ENCODE peak calls at places on chromosomes 5 and 9, in eight cellular contexts. D is endothelial cell of umbilical vein, W is GM23338, N is HCT116, R is A549, B is H1, F is H9, A is PC-3. J is an unnamed sample.
A peak's percentile ranks its signal among the peaks of the same experiment; 100 is the strongest.

GRCh38 chr9:120386390-120387131 is 193.4 kb downstream of the CDK5RAP2 start:
- DNase-seq in D (peak; percentile 68), W (no peak), N (no peak), R (no peak), B (no peak), F (no peak), A (no peak), J (no peak)

GRCh38 chr9:6640268-6641072 is 5.1 kb downstream of the GLDC start:
- DNase-seq in D (no peak), W (no peak), N (no peak), R (no peak), B (no peak), F (no peak), A (no peak), J (no peak)

GRCh38 chr9:123669355-123669754 is 260.6 kb downstream of the DENND1A start:
- DNase-seq in D (no peak), W (no peak), N (no peak), R (no peak), B (no peak), F (no peak), A (no peak), J (peak; percentile 15)

GRCh38 chr5:140336388-140336787 is 10.0 kb downstream of the HBEGF start:
- DNase-seq in D (no peak), W (no peak), N (no peak), R (no peak), B (no peak), F (no peak), A (no peak), J (no peak)

GRCh38 chr9:134049236-134049635 is 18.6 kb downstream of the BRD3 start:
- DNase-seq in D (no peak), W (no peak), N (no peak), R (no peak), B (no peak), F (no peak), A (no peak), J (no peak)

GRCh38 chr9:37956423-37956820 is 52.5 kb upstream of the SLC25A51 start:
- DNase-seq in D (no peak), W (no peak), N (no peak), R (no peak), B (no peak), F (no peak), A (no peak), J (no peak)

GRCh38 chr5:172361566-172362238 is 78.1 kb upstream of the UBTD2 start:
- DNase-seq in D (peak; percentile 40), W (no peak), N (peak; percentile 48), R (peak; percentile 56), B (no peak), F (no peak), A (peak; percentile 98), J (no peak)

GRCh38 chr9:4195285-4195684 is 104.6 kb downstream of the GLIS3 start:
- DNase-seq in D (no peak), W (no peak), N (no peak), R (no peak), B (no peak), F (no peak), A (no peak), J (no peak)

GRCh38 chr5:21152611-21153010 is 1164.6 kb upstream of the CDH18 start:
- DNase-seq in D (peak; percentile 97), W (no peak), N (no peak), R (peak; percentile 58), B (no peak), F (no peak), A (peak; percentile 100), J (no peak)

GRCh38 chr9:4415281-4415680 is 75.0 kb upstream of the SLC1A1 start:
- DNase-seq in D (no peak), W (no peak), N (no peak), R (no peak), B (no peak), F (no peak), A (no peak), J (no peak)

GRCh38 chr5:128252196-128252595 is 168.6 kb downstream of the SLC12A2 start:
- DNase-seq in D (no peak), W (no peak), N (no peak), R (no peak), B (no peak), F (no peak), A (no peak), J (no peak)

GRCh38 chr5:113061851-113062631 is 85.4 kb downstream of the DCP2 start:
- DNase-seq in D (no peak), W (no peak), N (no peak), R (no peak), B (no peak), F (peak; percentile 1), A (peak; percentile 64), J (no peak)

GRCh38 chr9:136847065-136847826 is 2.0 kb upstream of the PHPT1 start:
- DNase-seq in D (peak; percentile 54), W (peak; percentile 92), N (peak; percentile 63), R (peak; percentile 85), B (peak; percentile 86), F (peak; percentile 93), A (peak; percentile 41), J (peak; percentile 70)

GRCh38 chr9:89720721-89721660 is 116.2 kb downstream of the GADD45G start:
- DNase-seq in D (no peak), W (no peak), N (no peak), R (no peak), B (no peak), F (no peak), A (no peak), J (no peak)

GRCh38 chr9:109451311-109452025 is 46.6 kb downstream of the PTPN3 start:
- DNase-seq in D (no peak), W (peak; percentile 66), N (no peak), R (no peak), B (peak; percentile 57), F (peak; percentile 61), A (peak; percentile 17), J (no peak)
- H3K4me2 ChIP-seq in D (no peak overlapping the region), W (no peak overlapping the region), N (no peak overlapping the region), R (no peak overlapping the region), B (no peak overlapping the region), F (no peak overlapping the region), A (no peak overlapping the region), J (no peak overlapping the region)

DNA sequence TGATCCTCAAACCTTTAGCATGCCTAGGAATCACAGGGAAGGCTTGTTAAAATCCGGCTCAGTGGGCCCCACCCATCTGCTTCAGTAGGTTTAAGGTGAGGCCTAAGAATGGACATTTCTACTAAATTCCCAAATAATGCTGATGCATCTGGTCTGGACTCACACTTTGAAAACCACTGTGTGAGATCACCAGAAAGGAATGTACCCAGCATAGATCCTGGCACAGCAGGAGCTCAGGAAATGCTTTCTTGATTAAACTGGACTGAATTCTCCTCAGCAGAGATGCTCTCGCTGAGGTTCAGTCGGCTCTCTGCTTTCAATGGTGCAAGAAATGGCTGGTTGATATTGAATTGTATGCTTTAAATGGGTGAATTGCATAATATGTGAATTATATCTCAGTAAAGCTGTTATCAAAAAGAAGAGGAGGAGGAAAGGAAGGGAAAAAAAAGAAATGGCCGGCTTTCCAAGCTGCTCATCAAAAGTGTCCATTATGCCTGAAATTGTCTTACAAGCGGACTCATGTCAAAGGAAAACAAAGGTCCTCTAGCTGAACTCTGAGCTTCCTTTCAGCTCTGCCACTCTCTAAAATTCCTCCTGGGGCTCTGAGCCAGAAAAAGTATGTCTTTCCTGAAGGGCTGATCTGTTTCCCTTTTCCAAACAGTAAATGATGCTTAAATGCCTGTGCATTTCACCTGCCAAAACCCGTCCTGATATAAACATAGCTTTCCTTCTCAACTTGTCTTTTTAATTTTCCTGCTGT is 77.6 kb upstream of the SAP30L start:
- DNase-seq in D (peak; percentile 86), W (peak; percentile 88), N (peak; percentile 89), R (peak; percentile 84), B (no peak), F (peak; percentile 64), A (peak; percentile 95), J (peak; percentile 64)
- H3K4me1 ChIP-seq in D (peaks cover 52% of the 10 kb centered on the region), W (peaks cover 12% of the 10 kb centered on the region), N (peaks cover 54% of the 10 kb centered on the region), R (peaks cover 87% of the 10 kb centered on the region), B (peaks cover 8% of the 10 kb centered on the region), F (peaks cover 8% of the 10 kb centered on the region), A (peaks cover 60% of the 10 kb centered on the region), J (peaks cover 28% of the 10 kb centered on the region)

DNA sequence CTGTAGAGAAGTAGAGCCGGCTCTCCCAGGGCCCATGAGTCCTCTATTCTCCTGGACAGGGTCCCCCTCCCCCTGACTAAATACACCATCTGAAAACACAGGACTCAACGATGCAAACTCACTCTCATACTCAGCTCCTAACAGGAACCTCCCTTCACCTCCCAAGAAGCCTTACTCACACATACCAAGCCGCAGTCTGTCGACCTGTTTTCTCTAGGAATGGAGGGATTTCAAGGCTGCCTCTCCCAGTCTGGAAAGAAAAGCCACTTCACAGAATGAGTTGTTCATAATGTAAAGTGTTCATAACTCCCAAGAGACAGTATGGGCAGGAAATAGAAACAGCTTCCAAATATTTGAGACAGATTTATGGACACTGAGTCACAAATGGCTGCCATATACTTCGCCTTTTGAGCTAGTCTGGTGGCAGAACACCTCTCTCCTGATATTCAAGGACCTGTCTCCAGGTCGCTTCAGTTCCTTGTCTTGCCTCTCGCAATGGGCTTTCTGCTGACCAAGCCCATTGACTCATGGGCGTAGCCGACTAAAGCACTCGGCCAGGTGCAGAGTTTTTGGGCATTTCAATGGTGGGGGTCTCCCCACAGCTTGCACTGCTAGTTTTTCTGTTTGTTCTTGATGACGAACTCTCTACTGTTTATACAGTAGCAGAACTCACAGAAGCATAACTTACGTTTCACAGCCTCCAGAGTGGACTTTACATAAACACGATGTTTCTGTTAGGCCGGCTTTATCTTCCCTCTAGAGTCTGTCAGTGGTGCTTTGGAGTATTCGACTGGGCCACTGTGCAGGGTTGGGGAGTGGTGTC is 25.0 kb upstream of the IL17B start:
- DNase-seq in D (no peak), W (no peak), N (no peak), R (peak; percentile 72), B (no peak), F (no peak), A (peak; percentile 36), J (no peak)
- H3K4me2 ChIP-seq in D (no peak overlapping the region), W (no peak overlapping the region), N (no peak overlapping the region), R (peak overlapping the region; percentile 58), B (no peak overlapping the region), F (no peak overlapping the region), A (no peak overlapping the region), J (no peak overlapping the region)

DNA sequence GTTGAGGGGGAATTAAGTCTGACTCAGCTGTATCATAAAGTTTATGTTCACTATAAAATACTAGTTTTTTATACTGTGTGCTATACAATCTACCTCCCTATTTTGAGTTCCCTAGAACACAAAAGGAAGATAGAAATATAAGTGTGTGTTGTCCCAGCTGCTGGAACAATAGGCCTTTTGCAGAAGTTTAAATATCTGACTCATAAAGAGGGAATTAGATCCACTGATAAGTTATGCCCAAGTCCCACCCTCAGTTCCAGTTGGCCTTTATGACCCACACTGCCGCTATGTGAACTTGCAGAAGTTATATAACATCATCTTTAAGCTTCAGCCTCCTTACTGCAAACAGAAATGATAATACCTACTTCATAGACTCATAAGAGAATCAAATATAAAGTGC is 88.5 kb upstream of the DAB2 start:
- DNase-seq in D (peak; percentile 88), W (no peak), N (peak; percentile 1), R (peak; percentile 58), B (no peak), F (no peak), A (peak; percentile 89), J (no peak)
- H3K4me1 ChIP-seq in D (peaks cover 36% of the 10 kb centered on the region), W (peaks cover 13% of the 10 kb centered on the region), N (no peaks in the 10 kb centered on the region), R (peaks cover 40% of the 10 kb centered on the region), B (peaks cover 6% of the 10 kb centered on the region), F (no peaks in the 10 kb centered on the region), A (peaks cover 39% of the 10 kb centered on the region), J (no peaks in the 10 kb centered on the region)

GRCh38 chr5:59380350-59380951 is 513.1 kb downstream of the PDE4D start:
- DNase-seq in D (peak; percentile 71), W (peak; percentile 59), N (peak; percentile 37), R (peak; percentile 92), B (no peak), F (no peak), A (peak; percentile 30), J (no peak)
- H3K4me2 ChIP-seq in D (no peak overlapping the region), W (no peak overlapping the region), N (no peak overlapping the region), R (peak overlapping the region; percentile 61), B (no peak overlapping the region), F (no peak overlapping the region), A (no peak overlapping the region), J (no peak overlapping the region)

GRCh38 chr9:94885854-94886447 is 159.5 kb downstream of the AOPEP start:
- DNase-seq in D (no peak), W (no peak), N (no peak), R (no peak), B (peak; percentile 19), F (no peak), A (no peak), J (no peak)
- H3K4me1 ChIP-seq in D (peaks cover 3% of the 10 kb centered on the region), W (no peaks in the 10 kb centered on the region), N (peaks cover 5% of the 10 kb centered on the region), R (peaks cover 66% of the 10 kb centered on the region), B (no peaks in the 10 kb centered on the region), F (no peaks in the 10 kb centered on the region), A (peaks cover 35% of the 10 kb centered on the region), J (peaks cover 4% of the 10 kb centered on the region)